ENCODE peak calls at places on chromosomes 4 and X, in eight cellular contexts. Q, L, J, R, F, X, D and I are unnamed samples.

GRCh38 chr4:85933306-85933640 is 426.6 kb downstream of the MAPK10 start:
- DNase-seq in Q (no peak), L (no peak), J (no peak), R (no peak), F (no peak), X (no peak), D (no peak), I (no peak)

GRCh38 chr4:44674471-44674870 is 3.7 kb upstream of the GUF1 start:
- DNase-seq in Q (no peak), L (no peak), J (no peak), R (no peak), F (no peak), X (no peak), D (peak; percentile 16), I (no peak)

GRCh38 chr4:5203925-5204324 is 152.6 kb downstream of the STK32B start:
- DNase-seq in Q (no peak), L (no peak), J (no peak), R (no peak), F (no peak), X (no peak), D (peak; percentile 28), I (no peak)

GRCh38 chr4:127509155-127509554 is 123.6 kb upstream of the INTU start:
- DNase-seq in Q (no peak), L (no peak), J (no peak), R (no peak), F (no peak), X (no peak), D (peak; percentile 8), I (no peak)

GRCh38 chr4:81632581-81633247 is 161.0 kb upstream of the RASGEF1B start:
- DNase-seq in Q (no peak), L (no peak), J (no peak), R (no peak), F (no peak), X (no peak), D (peak; percentile 60), I (no peak)

GRCh38 chr4:37675587-37676290 is 10.4 kb downstream of the RELL1 start:
- DNase-seq in Q (peak; percentile 31), L (no peak), J (peak; percentile 41), R (no peak), F (no peak), X (no peak), D (no peak), I (no peak)

GRCh38 chr4:120052840-120053239 is 13.8 kb downstream of the MAD2L1 start:
- DNase-seq in Q (no peak), L (no peak), J (peak; percentile 26), R (no peak), F (peak; percentile 83), X (no peak), D (peak; percentile 98), I (peak; percentile 99)

GRCh38 chrX:53445977-53446376 is 11.8 kb upstream of the HSD17B10 start:
- DNase-seq in Q (peak; percentile 49), L (no peak), J (peak; percentile 52), R (peak; percentile 19), F (no peak), X (peak; percentile 28), D (peak; percentile 33), I (no peak)

GRCh38 chrX:20973038-20973437 is 401.2 kb upstream of the CNKSR2 start:
- DNase-seq in Q (no peak), L (no peak), J (no peak), R (no peak), F (no peak), X (no peak), D (no peak), I (no peak)

GRCh38 chr4:182808673-182809416 is 108.3 kb downstream of the DCTD start:
- DNase-seq in Q (no peak), L (no peak), J (no peak), R (no peak), F (no peak), X (no peak), D (peak; percentile 25), I (no peak)

GRCh38 chr4:124329134-124329533 is 383.4 kb downstream of the ANKRD50 start:
- DNase-seq in Q (no peak), L (no peak), J (no peak), R (no peak), F (no peak), X (no peak), D (no peak), I (no peak)

DNA sequence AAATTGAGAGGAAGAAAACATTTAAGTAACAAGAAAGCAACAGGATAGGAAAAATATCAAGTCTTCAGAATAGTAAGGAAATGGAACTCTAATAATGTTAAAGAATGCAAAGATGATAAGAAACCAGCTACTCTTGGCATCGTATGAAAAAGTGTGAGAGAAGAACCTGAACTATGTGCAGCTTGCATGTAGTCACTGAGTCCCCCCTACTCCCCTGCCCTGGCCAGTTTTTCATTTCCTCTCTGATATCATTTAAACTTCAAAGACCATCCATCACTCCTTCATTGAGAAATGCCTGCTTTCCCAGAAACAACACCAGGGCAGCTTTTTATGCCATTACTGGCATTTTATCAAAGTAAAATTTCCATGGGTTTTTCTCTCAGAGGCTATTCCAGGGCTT is 28.1 kb downstream of the INPP4B start:
- DNase-seq in Q (no peak), L (no peak), J (no peak), R (no peak), F (peak; percentile 10), X (no peak), D (peak; percentile 47), I (peak; percentile 41)
- H3K4me3 ChIP-seq in Q (no peak overlapping the region), L (no peak overlapping the region), J (no peak overlapping the region), R (no peak overlapping the region), F (no peak overlapping the region), X (no peak overlapping the region), D (peak overlapping the region; percentile 65), I (no peak overlapping the region)

DNA sequence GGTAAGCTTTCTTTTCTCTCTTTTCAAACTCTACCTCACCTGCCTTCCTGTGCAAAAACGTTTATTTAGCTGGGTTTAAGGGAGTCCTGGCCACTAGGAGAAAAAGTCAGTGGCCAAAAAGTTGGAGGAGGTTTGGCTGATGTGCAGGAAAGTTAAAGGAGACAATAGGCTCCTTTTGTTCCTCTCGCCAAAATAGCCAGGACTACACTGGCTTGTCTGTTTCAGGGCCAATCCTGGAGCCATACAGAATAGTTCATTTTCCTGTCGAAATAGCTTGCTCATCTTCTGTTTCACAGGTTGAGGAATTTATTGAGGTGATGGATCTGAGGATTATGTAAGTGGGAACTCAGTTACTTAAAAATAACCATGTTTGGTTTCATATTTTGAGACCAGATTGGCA is 423 bp downstream of the HEPH start:
- DNase-seq in Q (no peak), L (no peak), J (no peak), R (no peak), F (no peak), X (no peak), D (peak; percentile 40), I (no peak)
- H3K4me3 ChIP-seq in Q (no peak overlapping the region), L (peak overlapping the region; percentile 21), J (peak overlapping the region; percentile 21), R (no peak overlapping the region), F (peak overlapping the region; percentile 58), X (no peak overlapping the region), D (peak overlapping the region; percentile 71), I (peak overlapping the region; percentile 44)

GRCh38 chr4:38855466-38855865 is 1.2 kb downstream of the TLR6 start:
- DNase-seq in Q (no peak), L (no peak), J (no peak), R (no peak), F (no peak), X (no peak), D (no peak), I (no peak)
- H3K4me3 ChIP-seq in Q (no peak overlapping the region), L (no peak overlapping the region), J (no peak overlapping the region), R (no peak overlapping the region), F (no peak overlapping the region), X (peak overlapping the region; percentile 49), D (no peak overlapping the region), I (no peak overlapping the region)

GRCh38 chr4:2284934-2285664 is 23.2 kb upstream of the MXD4 start:
- DNase-seq in Q (peak; percentile 3), L (no peak), J (no peak), R (no peak), F (no peak), X (no peak), D (peak; percentile 79), I (no peak)
- H3K4me3 ChIP-seq in Q (no peak overlapping the region), L (no peak overlapping the region), J (no peak overlapping the region), R (no peak overlapping the region), F (no peak overlapping the region), X (no peak overlapping the region), D (no peak overlapping the region), I (no peak overlapping the region)

DNA sequence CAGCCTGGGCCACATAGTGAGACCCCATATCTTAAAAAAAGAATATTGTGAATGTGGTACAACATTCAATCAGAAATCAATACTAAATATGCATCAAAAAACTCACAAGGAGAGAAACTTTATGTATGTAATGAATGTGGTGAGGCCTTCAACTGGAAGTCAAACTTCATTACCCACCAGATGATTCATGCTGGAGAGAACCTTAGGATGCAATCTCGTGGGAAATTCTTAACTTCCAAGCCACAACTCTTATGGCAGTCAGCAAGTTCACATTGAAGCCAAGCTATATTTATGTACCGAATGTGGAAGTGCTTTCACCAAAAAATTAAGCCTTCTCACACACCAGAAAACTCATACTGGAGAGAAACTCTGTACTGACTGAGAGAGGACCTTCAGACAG is 84.5 kb upstream of the UXT start:
- DNase-seq in Q (no peak), L (no peak), J (no peak), R (no peak), F (no peak), X (no peak), D (peak; percentile 65), I (peak; percentile 54)
- H3K4me3 ChIP-seq in Q (no peak overlapping the region), L (no peak overlapping the region), J (no peak overlapping the region), R (no peak overlapping the region), F (no peak overlapping the region), X (no peak overlapping the region), D (no peak overlapping the region), I (no peak overlapping the region)